ENCODE peak calls at places on chromosomes 7 and 10, in four cellular contexts. A is adrenal gland; Z is CD4-positive, alpha-beta T cell; V is H1. M is an unnamed sample. For H3K9me3, the result is how much of the 10 kb centered on the place peaks cover.

GRCh38 chr7:129519464-129519863 is 17.1 kb downstream of the SMKR1 start:
- DNase-seq in A (no peak), Z (no peak), V (no peak), M (no peak)

GRCh38 chr7:101137651-101138148 is 10.8 kb downstream of the SERPINE1 start:
- DNase-seq in A (no peak), Z (no peak), V (no peak), M (no peak)

GRCh38 chr7:47227762-47228177 is 354.1 kb downstream of the TNS3 start:
- DNase-seq in A (no peak), Z (no peak), V (no peak), M (no peak)

GRCh38 chr7:8597565-8597964 is 164.2 kb downstream of the NXPH1 start:
- DNase-seq in A (no peak), Z (no peak), V (no peak), M (no peak)

GRCh38 chr7:45456105-45456504 is 118.1 kb upstream of the ADCY1 start:
- DNase-seq in A (no peak), Z (no peak), V (no peak), M (no peak)

GRCh38 chr7:128192497-128193142 is 48.5 kb upstream of the LEP start:
- DNase-seq in A (no peak), Z (no peak), V (no peak), M (no peak)

GRCh38 chr10:88317099-88317498 is 266.0 kb downstream of the RNLS start:
- DNase-seq in A (no peak), Z (no peak), V (no peak), M (no peak)

GRCh38 chr10:86556532-86556931 is 34.9 kb upstream of the WAPL start:
- DNase-seq in A (no peak), Z (no peak), V (no peak), M (no peak)

GRCh38 chr7:105245398-105246099 is 143.2 kb downstream of the SRPK2 start:
- DNase-seq in A (no peak), Z (no peak), V (no peak), M (no peak)

GRCh38 chr10:17425584-17426262 is 28.7 kb downstream of the ST8SIA6 start:
- DNase-seq in A (no peak), Z (peak), V (no peak), M (no peak)

GRCh38 chr10:10865303-10865702 is 152.4 kb upstream of the CELF2 start:
- DNase-seq in A (no peak), Z (no peak), V (no peak), M (no peak)

GRCh38 chr10:89442347-89442746 is 28.0 kb downstream of the IFIT5 start:
- DNase-seq in A (no peak), Z (no peak), V (no peak), M (no peak)

GRCh38 chr10:33781666-33782395 is 447.4 kb upstream of the NRP1 start:
- DNase-seq in A (no peak), Z (no peak), V (no peak), M (no peak)

GRCh38 chr7:55437375-55437774 is 72.2 kb downstream of the LANCL2 start:
- DNase-seq in A (no peak), Z (no peak), V (no peak), M (no peak)
- TF ChIP-seq CTCF in A (no peak), Z (no peak), V (no peak), M (no peak)

GRCh38 chr10:130387936-130388580 is 251.9 kb downstream of the GLRX3 start:
- DNase-seq in A (no peak), Z (no peak), V (no peak), M (peak)

GRCh38 chr10:130393342-130393741 is 257.2 kb downstream of the GLRX3 start:
- DNase-seq in A (no peak), Z (no peak), V (no peak), M (no peak)

GRCh38 chr10:130392031-130392430 is 255.8 kb downstream of the GLRX3 start:
- DNase-seq in A (no peak), Z (no peak), V (no peak), M (no peak)

DNA sequence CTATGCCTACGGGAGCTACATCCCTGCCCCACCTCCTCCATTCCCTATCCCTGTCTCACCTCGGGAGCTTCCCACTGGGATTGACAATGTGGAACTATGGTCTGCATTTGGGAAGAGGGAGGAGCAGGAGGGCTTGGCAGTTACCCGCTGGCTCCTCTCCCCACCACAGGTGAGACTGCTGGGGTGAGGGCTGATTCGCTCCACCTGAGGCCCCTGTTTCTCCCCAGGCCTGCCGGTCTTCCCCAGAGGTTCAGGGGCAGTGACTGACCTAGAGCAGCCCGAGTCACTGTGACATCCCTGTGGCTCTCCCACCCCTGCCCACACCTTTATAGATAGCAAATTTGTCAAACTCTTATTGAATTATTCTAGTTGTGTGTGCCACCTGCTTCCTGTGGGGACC is 252.6 kb downstream of the GLRX3 start:
- DNase-seq in A (no peak), Z (no peak), V (no peak), M (no peak)
- H3K9me3 ChIP-seq in A (under half), Z (under half), V (under half), M (under half)

GRCh38 chr7:148255333-148255732 is 335.2 kb upstream of the C7orf33 start:
- DNase-seq in A (no peak), Z (no peak), V (no peak), M (no peak)
- TF ChIP-seq CTCF in A (peak), Z (no peak), V (no peak), M (no peak)

DNA sequence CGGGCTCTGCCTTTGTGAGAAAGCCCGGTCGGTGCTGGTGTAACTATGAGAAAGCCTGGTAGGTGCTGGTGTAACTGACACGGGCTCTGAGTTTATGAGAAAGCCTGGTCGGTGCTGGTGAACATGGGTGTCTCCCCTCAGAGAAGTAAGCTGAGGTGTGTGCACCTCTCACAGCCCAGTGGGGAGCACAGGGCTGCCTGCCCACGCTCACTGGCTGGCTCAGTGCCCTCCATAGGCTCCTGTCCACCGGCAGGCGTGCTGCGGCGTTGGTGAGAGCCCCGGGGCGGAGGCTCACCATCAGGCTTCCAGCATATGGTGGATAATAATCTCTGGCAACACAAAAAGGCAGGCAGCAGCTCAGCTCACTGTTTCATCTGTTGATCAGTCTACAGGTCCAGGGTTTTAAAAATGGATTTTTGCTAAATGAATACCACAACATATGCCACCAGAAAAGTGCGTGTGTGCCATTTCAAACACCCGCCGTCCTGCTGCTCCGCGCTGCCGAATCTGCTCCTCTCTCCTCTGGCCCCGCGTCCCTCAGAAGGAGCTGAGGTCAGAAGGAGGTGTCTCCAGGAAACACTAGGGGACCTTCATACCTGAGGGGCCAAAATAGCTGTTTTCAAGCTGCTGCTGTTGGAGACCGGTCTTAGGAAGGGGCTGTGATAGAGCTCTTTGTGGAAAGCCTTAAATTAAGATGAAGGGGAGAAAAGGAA is 365.7 kb downstream of the DNAJB6 start:
- DNase-seq in A (no peak), Z (no peak), V (no peak), M (no peak)
- H3K9me3 ChIP-seq in A (under half), Z (under half), V (under half), M (under half)

GRCh38 chr7:6238309-6238925 is 34.0 kb downstream of the CYTH3 start:
- DNase-seq in A (no peak), Z (no peak), V (no peak), M (no peak)
- TF ChIP-seq CTCF in A (no peak), Z (no peak), V (no peak), M (no peak)

DNA sequence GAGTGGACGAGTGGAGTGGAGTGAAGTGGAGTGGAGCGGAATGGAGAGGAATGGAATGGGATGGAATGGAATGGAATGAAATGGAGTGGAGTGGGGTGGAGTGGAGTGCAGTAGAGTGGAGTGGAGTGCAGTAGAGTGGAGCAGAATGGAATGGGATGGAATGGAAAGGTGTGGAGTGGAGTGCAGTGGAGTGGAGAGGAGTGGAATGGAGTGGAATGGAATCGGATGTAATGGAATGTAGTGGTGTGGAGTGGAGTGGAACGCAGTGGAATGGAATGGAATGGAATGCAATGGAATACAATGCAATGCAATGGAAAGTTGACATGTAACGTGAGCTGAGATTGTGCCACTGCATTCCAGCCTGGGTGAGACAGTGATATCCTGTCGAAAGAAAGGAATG is 46.4 kb downstream of the ZNF716 start:
- DNase-seq in A (no peak), Z (no peak), V (no peak), M (no peak)
- H3K9me3 ChIP-seq in A (under half), Z (under half), V (under half), M (under half)

GRCh38 chr10:100817268-100817839 is 72.0 kb downstream of the PAX2 start:
- DNase-seq in A (no peak), Z (no peak), V (no peak), M (no peak)
- TF ChIP-seq CTCF in A (no peak), Z (no peak), V (peak), M (no peak)